ENCODE peak calls at places on chromosomes 7 and 10, in ten cellular contexts. R is NCI-H146; U is AG20443; O is fibroblast of the aortic adventitia; N is IMR-90; X is NCI-H1436; V is H9; A is stimulated activated CD4-positive, alpha-beta T cell treated with anti-CD3 and anti-CD28 coated beads, TNF-alpha, amount 100 ng/mL, for 48 hours; L is EH; M is kidney. D is an unnamed sample.

GRCh38 chr10:74877899-74878298 is 51.5 kb downstream of the KAT6B start:
- DNase-seq in V (no peak), N (no peak), A (no peak), O (no peak), U (no peak), L (peak), R (no peak), M (no peak), X (no peak), D (no peak)

GRCh38 chr10:94066411-94066810 is 72.7 kb downstream of the PLCE1 start:
- DNase-seq in V (peak), N (peak), A (no peak), X (no peak), U (peak), L (peak), M (no peak), R (no peak), O (peak), D (no peak)

GRCh38 chr10:33273295-33274002 is 61.0 kb downstream of the NRP1 start:
- DNase-seq in V (peak), L (peak), A (no peak), U (peak), M (peak), X (peak), N (peak), O (peak), R (no peak), D (no peak)

GRCh38 chr10:33113111-33113856 is 155.3 kb upstream of the ITGB1 start:
- DNase-seq in V (no peak), U (peak), A (no peak), X (no peak), L (peak), N (peak), M (no peak), O (peak), R (no peak), D (no peak)

GRCh38 chr7:85074016-85074415 is 112.8 kb downstream of the SEMA3D start:
- DNase-seq in R (no peak), A (no peak), X (no peak), M (no peak), N (peak), V (no peak), L (no peak), O (no peak), U (no peak), D (no peak)

GRCh38 chr7:1698221-1698620 is 28.1 kb downstream of the ELFN1 start:
- DNase-seq in V (peak), R (no peak), A (no peak), N (no peak), O (no peak), M (peak), X (no peak), U (no peak), L (no peak), D (no peak)

GRCh38 chr10:68428396-68428795 is 21.3 kb upstream of the RUFY2 start:
- DNase-seq in U (no peak), N (no peak), R (no peak), L (no peak), A (no peak), M (no peak), O (no peak), V (no peak), X (no peak), D (no peak)

GRCh38 chr7:140276001-140276400 is 99.2 kb upstream of the KDM7A start:
- DNase-seq in L (no peak), O (peak), A (no peak), U (no peak), M (no peak), N (no peak), V (no peak), X (no peak), R (no peak), D (no peak)

GRCh38 chr7:137820677-137821420 is 25.9 kb downstream of the DGKI start:
- DNase-seq in O (peak), N (peak), A (no peak), L (peak), M (peak), R (peak), V (peak), X (peak), U (peak), D (no peak)

GRCh38 chr7:106367018-106367420 is 82.2 kb upstream of the NAMPT start:
- DNase-seq in U (peak), R (peak), L (peak), M (no peak), A (no peak), N (peak), X (no peak), V (no peak), O (peak), D (peak)

GRCh38 chr10:26269754-26270153 is 53.2 kb downstream of the GAD2 start:
- DNase-seq in R (peak), U (peak), V (no peak), A (no peak), N (no peak), O (peak), X (peak), L (peak), M (no peak), D (peak)

GRCh38 chr10:75646931-75647330 is 215.5 kb downstream of the LRMDA start:
- DNase-seq in M (no peak), O (no peak), N (no peak), U (no peak), A (no peak), X (no peak), R (no peak), L (no peak), V (no peak), D (no peak)

D was measured in Karpas-422.